ENCODE peak calls at places on chromosomes 16 and 17, in four cellular contexts. H is neural progenitor cell, S is GM23338, G is HCT116. Z is an unnamed sample.

GRCh38 chr16:31428638-31429247 is 583 bp upstream of the COX6A2 start:
- DNase-seq in H (no peak), S (no peak), G (no peak), Z (peak)

GRCh38 chr17:35872581-35872980 is 3.9 kb upstream of the HEATR9 start:
- DNase-seq in H (no peak), S (no peak), G (no peak), Z (no peak)

GRCh38 chr17:50276588-50277356 is 2.5 kb downstream of the TMEM92 start:
- DNase-seq in H (no peak), S (peak), G (no peak), Z (peak)

GRCh38 chr17:76370261-76370993 is 14.0 kb upstream of the SPHK1 start:
- DNase-seq in H (no peak), S (peak), G (no peak), Z (peak)

GRCh38 chr16:56673916-56674315 is 4.3 kb downstream of the MT1H start:
- DNase-seq in H (peak), S (peak), G (no peak), Z (no peak)

GRCh38 chr16:10812352-10813122 is 6.1 kb downstream of the TVP23A start:
- DNase-seq in H (no peak), S (no peak), G (no peak), Z (no peak)

GRCh38 chr17:1275962-1276736 is 3.3 kb upstream of the TRARG1 start:
- DNase-seq in H (peak), S (peak), G (peak), Z (peak)

GRCh38 chr17:5282639-5283217 is 644 bp downstream of the RABEP1 start:
- DNase-seq in H (no peak), S (peak), G (no peak), Z (no peak)

GRCh38 chr16:75550211-75550662 is 5.8 kb downstream of the TMEM231 start:
- DNase-seq in H (peak), S (peak), G (no peak), Z (peak)

GRCh38 chr17:48611681-48612455 is 1.1 kb upstream of the HOXB7 start:
- DNase-seq in H (peak), S (peak), G (no peak), Z (no peak)

GRCh38 chr16:58025351-58026138 is at the start of gene MMP15:
- DNase-seq in H (peak), S (peak), G (peak), Z (peak)

GRCh38 chr17:63173903-63174302 is 207.9 kb downstream of the TANC2 start:
- DNase-seq in H (no peak), S (no peak), G (no peak), Z (peak)

GRCh38 chr16:23948949-23949392 is 113.2 kb downstream of the PRKCB start:
- DNase-seq in H (no peak), S (no peak), G (no peak), Z (no peak)

GRCh38 chr17:44502598-44503079 is 567 bp downstream of the GPATCH8 start:
- DNase-seq in H (peak), S (no peak), G (no peak), Z (peak)

GRCh38 chr16:75479421-75479990 is 15.0 kb upstream of the TMEM170A start:
- DNase-seq in H (no peak), S (no peak), G (no peak), Z (no peak)

GRCh38 chr17:31394544-31394943 is 3.1 kb downstream of the RAB11FIP4 start:
- DNase-seq in H (peak), S (peak), G (no peak), Z (peak)

GRCh38 chr16:49277766-49278566 is 3.7 kb downstream of the CBLN1 start:
- DNase-seq in H (peak), S (peak), G (no peak), Z (no peak)
- H3K4me2 ChIP-seq in H (peak), S (peak), G (no peak), Z (no peak)

GRCh38 chr16:86672215-86672863 is 94.0 kb downstream of the FOXL1 start:
- DNase-seq in H (no peak), S (no peak), G (no peak), Z (no peak)

GRCh38 chr16:86669285-86669805 is 91.0 kb downstream of the FOXL1 start:
- DNase-seq in H (no peak), S (no peak), G (no peak), Z (no peak)

GRCh38 chr16:86669937-86670772 is 91.8 kb downstream of the FOXL1 start:
- DNase-seq in H (peak), S (no peak), G (no peak), Z (no peak)

GRCh38 chr16:86671486-86672214 is 93.3 kb downstream of the FOXL1 start:
- DNase-seq in H (no peak), S (no peak), G (no peak), Z (no peak)

GRCh38 chr16:86670835-86671234 is 92.5 kb downstream of the FOXL1 start:
- DNase-seq in H (no peak), S (no peak), G (no peak), Z (no peak)
- TF ChIP-seq EZH2phosphoT487 in H (no peak), S (no peak), G (no peak), Z (no peak)

DNA sequence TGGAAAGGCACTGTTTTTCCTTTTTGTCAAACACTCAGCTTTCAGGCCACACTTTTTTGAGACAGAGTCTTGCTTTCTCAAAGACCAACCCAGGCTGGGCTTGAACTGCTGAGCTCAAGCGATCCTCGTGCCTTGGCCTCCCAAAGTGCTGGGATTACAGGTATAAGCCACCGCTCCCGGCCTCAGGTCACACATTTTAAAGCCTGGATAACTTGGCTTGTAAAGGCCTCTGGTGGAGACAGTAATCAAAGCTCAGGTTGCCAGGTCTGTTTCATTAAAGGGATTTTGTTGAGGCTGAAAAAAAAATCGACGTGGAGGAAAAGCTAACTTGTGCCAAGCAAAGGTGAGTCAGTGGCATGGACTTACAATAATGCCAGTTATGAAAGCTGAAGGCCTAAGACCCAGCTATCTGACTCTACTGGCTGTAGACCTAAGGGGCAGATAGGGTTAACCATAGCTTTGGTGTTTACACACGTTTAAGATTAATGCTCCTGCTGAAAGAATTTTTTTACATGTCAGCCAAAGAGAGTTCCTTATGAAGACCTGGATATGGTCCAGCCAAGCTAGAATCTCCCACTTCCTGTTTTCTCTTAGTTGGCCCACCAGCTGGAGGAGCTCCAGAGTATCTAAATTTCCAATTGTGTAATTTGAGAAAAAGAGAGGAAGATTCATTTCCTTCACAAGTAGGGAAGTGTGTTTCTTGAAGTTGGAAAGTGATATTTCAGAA is 910 bp downstream of the NBR1 start:
- DNase-seq in H (peak), S (peak), G (peak), Z (peak)
- TF ChIP-seq CTCF in H (peak), S (peak), G (peak), Z (peak)

DNA sequence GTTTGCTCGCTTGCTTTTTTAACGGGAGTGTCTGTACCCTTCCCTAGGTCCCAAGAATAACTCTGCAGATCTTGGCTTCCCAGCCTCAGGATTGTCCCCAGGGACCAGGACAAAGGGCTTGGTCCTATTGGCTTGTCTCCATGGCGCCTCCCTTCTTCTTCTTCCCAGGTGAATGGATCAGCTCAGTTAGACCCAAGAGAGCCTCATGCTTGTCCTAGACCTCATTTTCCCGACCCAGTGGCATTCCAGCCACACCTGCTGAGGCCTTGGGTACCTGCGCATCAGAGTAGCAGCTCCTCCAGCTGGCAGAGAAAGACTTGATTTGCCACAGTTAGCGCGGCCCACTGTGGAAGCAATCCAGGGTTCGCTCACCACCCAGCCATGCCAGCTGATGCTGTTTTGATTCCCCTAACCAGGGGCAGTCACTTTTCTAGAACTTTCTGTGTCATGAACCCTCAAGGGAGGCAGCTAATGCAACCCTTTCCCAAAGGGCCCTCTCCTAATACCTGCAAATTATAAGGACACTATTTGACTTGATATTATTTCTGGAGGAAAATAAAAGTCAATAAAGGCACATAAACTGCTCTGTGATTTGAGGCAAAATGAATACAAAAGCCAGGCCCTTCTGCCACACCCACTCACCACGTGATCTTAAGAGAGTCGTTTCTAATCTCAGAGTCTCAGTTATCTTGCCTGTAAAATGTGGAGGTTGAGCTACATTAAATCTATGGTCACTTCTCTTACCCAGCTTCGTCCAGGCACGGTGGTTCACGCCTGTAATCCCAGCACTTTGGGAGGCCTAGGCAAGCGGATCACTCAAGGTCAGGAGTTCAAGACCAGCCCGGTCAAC is 13.9 kb downstream of the GPR142 start:
- DNase-seq in H (no peak), S (no peak), G (no peak), Z (no peak)
- H3K4me2 ChIP-seq in H (no peak), S (no peak), G (peak), Z (no peak)

DNA sequence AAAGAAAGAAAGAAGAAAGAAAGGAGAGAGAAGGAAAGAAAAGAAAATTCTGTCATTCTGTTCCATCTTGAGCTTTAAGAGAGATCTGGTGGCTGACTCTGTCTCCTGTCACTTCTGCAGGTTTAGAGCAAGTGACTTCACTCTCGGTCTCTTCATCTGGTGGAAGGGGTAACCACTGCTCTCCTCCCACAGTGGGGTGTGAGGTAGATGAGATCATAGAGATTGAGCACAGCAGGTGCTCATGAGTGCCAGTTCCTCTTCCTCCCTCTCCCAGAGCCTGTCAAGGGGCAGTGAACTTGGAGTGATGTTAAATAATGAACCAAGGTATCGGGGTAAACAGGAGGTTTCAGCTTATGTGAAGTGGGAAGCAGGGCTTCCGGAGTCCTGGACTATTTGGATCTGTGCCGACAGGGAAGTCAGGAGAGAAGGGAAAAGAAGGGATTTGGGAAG is 47.7 kb downstream of the BEAN1 start:
- DNase-seq in H (no peak), S (no peak), G (no peak), Z (peak)
- TF ChIP-seq EZH2phosphoT487 in H (no peak), S (no peak), G (no peak), Z (no peak)

Z was measured in PC-3.